ENCODE peak calls at places on chromosomes 13 and 19, in six cellular contexts. X is AG04450, I is suprapubic skin, D is small intestine, T is iPS DF 6.9, Y is colonic mucosa. W is an unnamed sample.

GRCh38 chr13:95296326-95296939 is 4.8 kb downstream of the ABCC4 start:
- DNase-seq in X (no peak), I (no peak), D (peak; percentile 66), T (no peak), Y (peak; percentile 73), W (no peak)

GRCh38 chr13:56515441-56515840 is 625.3 kb upstream of the PRR20A start:
- DNase-seq in X (no peak), I (no peak), D (no peak), T (no peak), Y (no peak), W (no peak)

GRCh38 chr13:40961224-40961623 is 57.9 kb downstream of the ELF1 start:
- DNase-seq in X (no peak), I (no peak), D (no peak), T (no peak), Y (no peak), W (no peak)

GRCh38 chr13:77533875-77534788 is 1.4 kb upstream of the SCEL start:
- DNase-seq in X (no peak), I (no peak), D (no peak), T (no peak), Y (no peak), W (no peak)

GRCh38 chr13:33644607-33645543 is 173.1 kb upstream of the RFC3 start:
- DNase-seq in X (no peak), I (no peak), D (no peak), T (no peak), Y (no peak), W (no peak)

GRCh38 chr19:30269638-30270037 is 102.5 kb upstream of the ZNF536 start:
- DNase-seq in X (no peak), I (no peak), D (no peak), T (no peak), Y (no peak), W (no peak)

GRCh38 chr13:98963917-98964316 is 13.9 kb downstream of the DOCK9 start:
- DNase-seq in X (no peak), I (no peak), D (peak; percentile 12), T (no peak), Y (no peak), W (no peak)

GRCh38 chr13:82370306-82370705 is 1512.0 kb downstream of the SLITRK1 start:
- DNase-seq in X (no peak), I (no peak), D (no peak), T (no peak), Y (no peak), W (no peak)

GRCh38 chr19:43723588-43723987 is 7.7 kb downstream of the IRGC start:
- DNase-seq in X (no peak), I (no peak), D (peak; percentile 33), T (no peak), Y (no peak), W (no peak)

GRCh38 chr19:17420267-17420924 is 549 bp downstream of the MVB12A start:
- DNase-seq in X (no peak), I (peak; percentile 78), D (peak; percentile 29), T (no peak), Y (peak; percentile 47), W (no peak)

GRCh38 chr19:47141695-47142094 is 11.1 kb downstream of the SAE1 start:
- DNase-seq in X (no peak), I (no peak), D (no peak), T (no peak), Y (no peak), W (no peak)
- H3K27ac ChIP-seq in X (peak overlapping the region; percentile 75), I (no peak overlapping the region), D (no peak overlapping the region), T (no peak overlapping the region), Y (no peak overlapping the region), W (no peak overlapping the region)

GRCh38 chr19:34386645-34387445 is 17.4 kb upstream of the PDCD2L start:
- DNase-seq in X (no peak), I (no peak), D (no peak), T (no peak), Y (no peak), W (no peak)

GRCh38 chr19:34381399-34382251 is 16.6 kb downstream of the GPI start:
- DNase-seq in X (no peak), I (no peak), D (no peak), T (no peak), Y (no peak), W (no peak)

GRCh38 chr19:34382471-34382870 is 17.5 kb downstream of the GPI start:
- DNase-seq in X (no peak), I (no peak), D (no peak), T (no peak), Y (no peak), W (no peak)

GRCh38 chr19:34380639-34381241 is 15.7 kb downstream of the GPI start:
- DNase-seq in X (no peak), I (no peak), D (no peak), T (no peak), Y (no peak), W (no peak)

GRCh38 chr19:34383599-34383998 is 18.6 kb downstream of the GPI start:
- DNase-seq in X (no peak), I (no peak), D (no peak), T (no peak), Y (no peak), W (no peak)
- H3K9me3 ChIP-seq in X (no peaks in the 10 kb centered on the region), I (no peaks in the 10 kb centered on the region), D (no peaks in the 10 kb centered on the region), T (no peaks in the 10 kb centered on the region), Y (no peaks in the 10 kb centered on the region), W (no peaks in the 10 kb centered on the region)

DNA sequence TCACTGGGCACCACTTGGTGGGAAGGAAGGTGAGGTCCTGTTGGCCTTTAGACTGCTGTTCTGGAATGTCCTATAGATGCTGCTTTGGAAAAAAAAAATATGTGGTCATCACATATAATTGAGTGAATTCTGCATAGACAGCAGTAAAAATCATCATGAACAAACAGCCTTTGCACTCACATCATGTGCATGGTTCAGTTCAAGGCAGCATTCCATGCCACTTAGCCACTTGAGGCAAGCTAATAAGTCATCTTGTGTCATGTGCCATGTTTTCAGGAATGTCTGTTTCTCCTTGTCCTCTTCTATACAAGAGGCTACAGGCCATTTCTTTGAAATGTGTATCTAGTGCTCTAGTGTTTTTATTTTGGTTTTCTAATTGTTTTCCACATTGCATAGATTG is 43.9 kb upstream of the TSC22D1 start:
- DNase-seq in X (no peak), I (no peak), D (no peak), T (no peak), Y (no peak), W (no peak)
- H3K27ac ChIP-seq in X (no peak overlapping the region), I (no peak overlapping the region), D (no peak overlapping the region), T (no peak overlapping the region), Y (no peak overlapping the region), W (no peak overlapping the region)

GRCh38 chr13:75993246-75993645 is 357.1 kb downstream of the LMO7 start:
- DNase-seq in X (no peak), I (no peak), D (no peak), T (no peak), Y (no peak), W (no peak)
- H3K9me3 ChIP-seq in X (no peaks in the 10 kb centered on the region), I (no peaks in the 10 kb centered on the region), D (no peaks in the 10 kb centered on the region), T (no peaks in the 10 kb centered on the region), Y (no peaks in the 10 kb centered on the region), W (no peaks in the 10 kb centered on the region)

GRCh38 chr13:24050292-24050711 is 110.2 kb upstream of the SPATA13 start:
- DNase-seq in X (no peak), I (no peak), D (no peak), T (no peak), Y (no peak), W (no peak)

GRCh38 chr13:24052547-24052981 is 108.0 kb upstream of the SPATA13 start:
- DNase-seq in X (no peak), I (no peak), D (no peak), T (no peak), Y (no peak), W (no peak)

GRCh38 chr13:24053505-24054251 is 106.8 kb upstream of the SPATA13 start:
- DNase-seq in X (no peak), I (no peak), D (peak; percentile 90), T (peak; percentile 72), Y (peak; percentile 75), W (peak; percentile 41)

GRCh38 chr13:24045456-24045996 is 115.0 kb upstream of the SPATA13 start:
- DNase-seq in X (no peak), I (no peak), D (no peak), T (no peak), Y (no peak), W (no peak)

DNA sequence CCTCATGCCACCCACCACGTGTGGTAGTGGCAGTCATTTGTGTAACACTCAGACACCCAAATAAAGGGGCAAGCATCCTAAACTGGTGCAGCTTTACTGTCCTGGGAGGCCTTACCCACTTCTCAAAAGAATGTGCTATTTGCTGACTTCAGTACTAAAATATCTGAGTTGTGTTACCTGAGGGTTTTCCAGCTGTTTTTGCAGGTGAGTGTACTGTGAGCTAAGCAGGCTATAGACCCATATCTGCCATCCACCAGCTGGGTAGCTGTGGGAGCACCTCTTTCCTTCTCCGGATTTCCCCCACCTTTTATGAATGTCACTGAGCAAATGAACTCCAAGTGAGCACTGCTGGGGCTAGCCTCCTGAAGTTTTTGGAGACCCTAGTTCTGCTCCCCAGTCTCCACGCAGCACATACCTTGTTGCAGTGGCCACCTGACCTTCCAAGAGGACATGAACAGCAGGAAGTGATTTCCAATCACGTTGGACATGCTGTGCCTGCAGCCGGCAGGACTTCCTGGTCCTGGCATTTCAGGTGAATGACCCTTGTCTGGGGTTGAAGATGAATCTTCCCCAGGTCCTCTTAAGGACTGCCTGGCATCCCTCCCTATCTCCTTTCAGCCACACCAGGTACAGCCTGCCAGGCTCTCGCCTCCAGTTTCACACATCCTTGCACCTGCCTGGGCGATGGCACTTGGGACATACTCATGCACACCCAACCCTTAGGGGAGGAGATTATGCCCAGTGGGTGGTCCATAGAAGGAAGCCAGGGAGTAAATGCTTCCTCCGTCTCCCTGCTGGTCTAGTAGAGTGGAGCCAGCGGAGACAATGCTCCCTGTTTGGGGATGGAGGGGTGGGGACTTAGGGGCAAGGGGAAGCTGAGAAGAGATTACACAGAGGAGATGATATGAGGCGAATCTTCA is 109.5 kb upstream of the SPATA13 start:
- DNase-seq in X (no peak), I (no peak), D (no peak), T (no peak), Y (no peak), W (no peak)
- H3K27ac ChIP-seq in X (no peak overlapping the region), I (peak overlapping the region; percentile 58), D (peak overlapping the region; percentile 19), T (no peak overlapping the region), Y (peak overlapping the region; percentile 15), W (no peak overlapping the region)

GRCh38 chr19:52710538-52710937 is 24.3 kb downstream of the ZNF611 start:
- DNase-seq in X (no peak), I (no peak), D (no peak), T (no peak), Y (no peak), W (no peak)
- H3K9me3 ChIP-seq in X (peaks cover 30% of the 10 kb centered on the region), I (peaks cover 12% of the 10 kb centered on the region), D (no peaks in the 10 kb centered on the region), T (no peaks in the 10 kb centered on the region), Y (no peaks in the 10 kb centered on the region), W (peaks cover 44% of the 10 kb centered on the region)

W was measured in CD4-positive, CD25-positive, alpha-beta regulatory T cell.